ENCODE peak calls at places on chromosomes 5 and 9, in seven cellular contexts. T is prostate gland, E is right lobe of liver, X is heart left ventricle, J is gastrocnemius medialis, W is heart right ventricle, S is left ventricle myocardium inferior. I is an unnamed sample.
A peak's percentile ranks its signal among the peaks of the same experiment; 100 is the strongest.

GRCh38 chr9:115694014-115694413 is 459.6 kb upstream of the PAPPA start:
- DNase-seq in T (no peak), J (no peak), W (peak; percentile 6), E (no peak), S (no peak), X (no peak), I (no peak)

GRCh38 chr9:124037790-124038189 is 26.2 kb downstream of the LHX2 start:
- DNase-seq in X (no peak), J (no peak), E (peak; percentile 15), S (no peak), W (no peak), T (no peak), I (no peak)

GRCh38 chr5:164013077-164013670 is 507.8 kb downstream of the MAT2B start:
- DNase-seq in E (no peak), S (no peak), X (peak; percentile 18), J (no peak), W (peak; percentile 44), T (peak; percentile 64), I (no peak)

GRCh38 chr5:167944121-167944858 is 347.2 kb upstream of the WWC1 start:
- DNase-seq in S (peak; percentile 42), W (peak; percentile 68), E (no peak), T (no peak), X (peak; percentile 64), J (no peak), I (no peak)

GRCh38 chr5:141879941-141880738 is 1.9 kb upstream of the PCDH1 start:
- DNase-seq in X (no peak), E (no peak), T (no peak), S (no peak), J (no peak), W (no peak), I (peak; percentile 56)

GRCh38 chr5:66207800-66208561 is 63.9 kb downstream of the SREK1 start:
- DNase-seq in S (no peak), E (no peak), W (no peak), J (no peak), T (no peak), X (no peak), I (no peak)

GRCh38 chr9:125425901-125426515 is 164.4 kb downstream of the GAPVD1 start:
- DNase-seq in W (no peak), J (no peak), S (no peak), X (no peak), T (no peak), E (no peak), I (no peak)

GRCh38 chr9:12854218-12854617 is 79.4 kb downstream of the LURAP1L start:
- DNase-seq in W (no peak), T (no peak), E (no peak), X (no peak), J (no peak), S (no peak), I (no peak)

GRCh38 chr9:71352837-71353236 is 231.4 kb upstream of the TRPM3 start:
- DNase-seq in X (no peak), J (no peak), E (no peak), W (peak; percentile 5), T (no peak), S (no peak), I (no peak)

GRCh38 chr9:123127512-123128075 is 94.1 kb downstream of the GPR21 start:
- DNase-seq in T (no peak), E (no peak), S (no peak), W (no peak), X (no peak), J (no peak), I (no peak)

GRCh38 chr9:16267336-16268036 is 603.0 kb downstream of the BNC2 start:
- DNase-seq in S (no peak), X (no peak), E (peak; percentile 65), J (no peak), T (peak; percentile 17), W (no peak), I (no peak)

DNA sequence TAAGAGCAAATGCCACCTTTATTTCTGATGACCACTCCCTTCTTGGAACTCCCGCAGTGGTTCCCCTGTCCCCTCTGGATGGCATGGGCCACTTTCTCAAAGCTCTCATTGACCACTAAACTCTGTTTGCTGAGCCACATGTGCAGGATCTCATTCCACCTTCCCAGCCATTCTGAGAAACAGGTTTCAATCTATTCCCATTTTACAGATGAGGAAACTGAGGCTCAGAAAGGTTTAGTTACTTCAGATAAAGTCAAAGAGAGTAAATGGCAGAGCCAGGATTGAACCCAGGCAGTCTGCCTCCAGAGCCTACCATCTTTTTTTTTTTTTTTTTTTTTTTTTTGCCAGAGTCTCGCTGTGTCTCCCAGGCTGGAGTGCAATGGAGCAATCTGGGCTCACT is 24.2 kb downstream of the COL27A1 start:
- DNase-seq in S (no peak), E (peak; percentile 2), W (no peak), T (no peak), J (no peak), X (no peak), I (no peak)
- H3K36me3 ChIP-seq in S (no peaks in the 10 kb centered on the region), E (no peaks in the 10 kb centered on the region), W (no peaks in the 10 kb centered on the region), T (no peaks in the 10 kb centered on the region), J (no peaks in the 10 kb centered on the region), X (no peaks in the 10 kb centered on the region), I (no peaks in the 10 kb centered on the region)

GRCh38 chr5:135493406-135494180 is 41.4 kb upstream of the TIFAB start:
- DNase-seq in T (peak; percentile 30), W (no peak), X (no peak), E (no peak), J (no peak), S (no peak), I (peak; percentile 58)

GRCh38 chr5:135491552-135492318 is 39.6 kb upstream of the TIFAB start:
- DNase-seq in E (no peak), T (no peak), W (no peak), X (no peak), S (no peak), J (no peak), I (peak; percentile 50)

GRCh38 chr5:135492319-135492626 is 40.1 kb upstream of the TIFAB start:
- DNase-seq in T (no peak), X (no peak), S (no peak), W (no peak), J (no peak), E (no peak), I (peak; percentile 23)

GRCh38 chr5:135491038-135491551 is 38.9 kb upstream of the TIFAB start:
- DNase-seq in E (no peak), S (no peak), W (no peak), J (no peak), X (no peak), T (no peak), I (no peak)

GRCh38 chr5:135494196-135494595 is 41.6 kb downstream of the NEUROG1 start:
- DNase-seq in T (no peak), J (no peak), E (no peak), W (no peak), X (no peak), S (no peak), I (no peak)
- H3K27me3 ChIP-seq in T (no peaks in the 10 kb centered on the region), J (peaks cover 29% of the 10 kb centered on the region), E (peaks cover 22% of the 10 kb centered on the region), W (peaks cover 80% of the 10 kb centered on the region), X (peaks cover 35% of the 10 kb centered on the region), S (peaks cover 100% of the 10 kb centered on the region), I (peaks cover 23% of the 10 kb centered on the region)

DNA sequence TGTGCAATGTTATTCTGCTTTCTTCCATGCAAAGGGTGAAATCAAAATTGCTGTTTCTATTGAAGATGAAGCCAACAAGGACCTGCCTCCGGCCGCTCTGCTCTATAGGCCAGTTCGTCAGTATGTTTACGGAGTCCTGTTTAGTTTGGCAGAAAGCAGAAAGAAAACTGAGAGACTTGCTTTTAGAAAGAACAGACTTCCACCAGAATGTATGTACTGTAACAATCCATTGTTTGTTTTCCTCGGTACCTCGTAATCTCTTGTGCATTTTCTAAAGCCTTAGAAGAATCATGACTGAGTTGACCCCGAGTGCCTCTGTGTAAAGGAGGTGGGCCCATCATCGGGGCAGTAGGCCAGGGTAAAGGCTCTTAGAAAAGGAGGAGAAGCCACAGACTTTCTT is 44.3 kb upstream of the PHF2 start:
- DNase-seq in E (no peak), T (no peak), J (no peak), S (no peak), X (no peak), W (no peak), I (no peak)
- H3K36me3 ChIP-seq in E (peaks cover 8% of the 10 kb centered on the region), T (no peaks in the 10 kb centered on the region), J (no peaks in the 10 kb centered on the region), S (peaks cover 62% of the 10 kb centered on the region), X (peaks cover 95% of the 10 kb centered on the region), W (no peaks in the 10 kb centered on the region), I (peaks cover 43% of the 10 kb centered on the region)

GRCh38 chr9:126624453-126624872 is 10.7 kb downstream of the LMX1B start:
- DNase-seq in T (no peak), S (no peak), E (no peak), J (no peak), X (no peak), W (no peak), I (no peak)

GRCh38 chr9:126624912-126625311 is 11.2 kb downstream of the LMX1B start:
- DNase-seq in W (no peak), T (no peak), E (no peak), X (no peak), J (no peak), S (no peak), I (no peak)

GRCh38 chr9:126625329-126626116 is 11.8 kb downstream of the LMX1B start:
- DNase-seq in S (no peak), J (no peak), T (no peak), X (no peak), W (no peak), E (no peak), I (no peak)

GRCh38 chr9:126628146-126628545 is 14.4 kb downstream of the LMX1B start:
- DNase-seq in T (no peak), W (no peak), X (no peak), E (no peak), S (no peak), J (no peak), I (no peak)

DNA sequence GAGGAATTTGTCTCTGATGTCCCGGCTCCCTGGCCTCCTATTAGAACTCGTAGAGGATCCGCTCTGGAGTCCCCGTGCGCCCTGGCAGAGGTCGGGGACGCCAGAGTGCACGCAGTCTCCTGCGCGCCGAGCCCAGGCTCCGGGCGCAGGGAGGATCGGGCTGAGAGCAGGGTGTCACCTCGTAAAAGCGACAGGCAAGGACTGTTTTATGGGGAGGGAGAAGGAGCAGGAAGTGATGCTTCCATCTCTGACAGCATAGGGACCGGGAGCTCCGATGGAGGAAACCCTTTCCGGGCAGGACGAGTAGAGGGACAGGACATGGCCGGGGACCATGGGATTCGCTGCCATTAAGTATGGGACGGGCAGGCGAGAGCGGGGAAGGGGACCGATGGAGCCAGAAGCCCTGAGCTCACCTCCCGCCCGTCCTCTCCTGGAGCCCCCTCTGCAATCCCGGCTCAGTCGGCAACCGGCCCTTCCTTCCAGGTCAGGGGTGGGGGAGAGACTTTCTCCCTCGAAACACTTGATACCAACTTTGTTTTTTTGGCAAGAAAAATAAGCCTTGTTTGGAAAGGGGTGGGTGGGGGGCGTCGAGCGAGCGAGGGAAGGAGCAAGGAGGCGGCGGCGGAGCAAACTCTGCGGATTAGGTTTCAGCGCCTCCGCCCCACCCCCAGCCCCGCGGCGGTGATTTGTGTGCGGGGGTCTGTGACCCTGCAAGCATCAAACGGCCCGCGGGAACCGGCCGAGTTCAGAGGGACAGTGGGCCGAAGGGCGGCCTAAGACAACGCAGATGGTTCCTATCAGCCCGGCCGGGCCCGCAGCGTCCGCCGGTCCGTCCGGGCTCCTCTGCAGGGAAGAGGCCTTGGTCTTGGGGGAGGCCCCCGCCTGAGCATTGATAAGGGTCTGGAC is 12.6 kb downstream of the LMX1B start:
- DNase-seq in T (no peak), E (no peak), X (no peak), J (no peak), S (no peak), W (no peak), I (no peak)
- H3K27me3 ChIP-seq in T (peaks cover 56% of the 10 kb centered on the region), E (peaks cover 69% of the 10 kb centered on the region), X (peaks cover 65% of the 10 kb centered on the region), J (peaks cover 74% of the 10 kb centered on the region), S (peaks cover 100% of the 10 kb centered on the region), W (peaks cover 100% of the 10 kb centered on the region), I (peaks cover 95% of the 10 kb centered on the region)

DNA sequence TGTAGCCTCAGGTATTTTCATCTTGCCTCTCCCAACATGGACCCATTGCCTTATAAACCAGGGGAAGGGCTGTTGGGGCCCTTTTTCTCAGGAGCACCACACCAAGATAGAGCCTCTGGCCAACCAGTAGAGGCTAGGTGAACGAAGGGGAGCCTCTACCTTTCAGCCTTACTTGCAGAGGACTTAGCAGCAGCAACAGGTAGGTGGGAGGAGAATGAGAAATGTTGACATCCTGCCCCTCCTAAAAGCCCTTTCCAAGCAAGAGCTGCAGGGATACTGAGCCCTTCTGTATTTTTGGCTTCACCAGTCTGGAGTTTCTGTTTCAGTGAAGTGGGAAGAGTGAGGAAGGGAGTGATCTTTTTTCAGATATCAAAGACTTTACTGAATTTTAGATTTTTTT is 77.4 kb downstream of the MTREX start:
- DNase-seq in W (no peak), J (no peak), T (no peak), X (no peak), S (no peak), E (no peak), I (no peak)
- H3K36me3 ChIP-seq in W (no peaks in the 10 kb centered on the region), J (peaks cover 7% of the 10 kb centered on the region), T (no peaks in the 10 kb centered on the region), X (peaks cover 53% of the 10 kb centered on the region), S (peaks cover 64% of the 10 kb centered on the region), E (no peaks in the 10 kb centered on the region), I (peaks cover 37% of the 10 kb centered on the region)